ENCODE peak calls at places on chromosomes 4 and X, in six cellular contexts. Z is activated CD4-positive, alpha-beta T cell treated with anti-CD3 and anti-CD28 coated beads for 48 hours; N is NCI-H69; T is AG08396; V is esophagus muscularis mucosa; H is left lung. Q is an unnamed sample.

GRCh38 chr4:152310223-152310622 is 225.7 kb downstream of the FBXW7 start:
- DNase-seq in Z (no peak), N (no peak), T (peak; percentile 67), V (no peak), H (no peak), Q (no peak)

GRCh38 chrX:52867610-52868348 is at the start of gene XAGE3:
- DNase-seq in Z (no peak), N (no peak), T (no peak), V (no peak), H (no peak), Q (no peak)

GRCh38 chrX:88425739-88426138 is 321.3 kb upstream of the CPXCR1 start:
- DNase-seq in Z (no peak), N (no peak), T (no peak), V (no peak), H (no peak), Q (no peak)

GRCh38 chrX:78618987-78619386 is 40.1 kb downstream of the RTL3 start:
- DNase-seq in Z (no peak), N (no peak), T (no peak), V (no peak), H (no peak), Q (no peak)

GRCh38 chr4:159175165-159175988 is 72.5 kb downstream of the RAPGEF2 start:
- DNase-seq in Z (peak; percentile 55), N (peak; percentile 79), T (peak; percentile 61), V (no peak), H (peak; percentile 12), Q (no peak)

GRCh38 chr4:70892086-70892769 is 9.9 kb upstream of the MOB1B start:
- DNase-seq in Z (no peak), N (no peak), T (no peak), V (no peak), H (no peak), Q (no peak)

GRCh38 chr4:48071171-48071570 is 54.6 kb downstream of the NIPAL1 start:
- DNase-seq in Z (no peak), N (no peak), T (no peak), V (no peak), H (no peak), Q (no peak)

GRCh38 chr4:110104661-110105060 is 93.8 kb downstream of the ELOVL6 start:
- DNase-seq in Z (no peak), N (peak; percentile 72), T (no peak), V (no peak), H (no peak), Q (no peak)

GRCh38 chrX:110210417-110211139 is 107.3 kb downstream of the AMMECR1 start:
- DNase-seq in Z (no peak), N (peak; percentile 97), T (peak; percentile 14), V (no peak), H (no peak), Q (no peak)

GRCh38 chr4:135274461-135274860 is 1072.9 kb upstream of the PABPC4L start:
- DNase-seq in Z (no peak), N (peak; percentile 8), T (no peak), V (no peak), H (no peak), Q (no peak)

GRCh38 chr4:48025005-48025404 is 8.4 kb downstream of the NIPAL1 start:
- DNase-seq in Z (no peak), N (no peak), T (peak; percentile 10), V (no peak), H (no peak), Q (no peak)

GRCh38 chrX:16687514-16687913 is 25.0 kb downstream of the CTPS2 start:
- DNase-seq in Z (no peak), N (no peak), T (no peak), V (no peak), H (no peak), Q (no peak)

GRCh38 chr4:21469438-21470032 is 479.0 kb downstream of the KCNIP4 start:
- DNase-seq in Z (no peak), N (peak; percentile 4), T (no peak), V (no peak), H (no peak), Q (no peak)

GRCh38 chr4:107718351-107718965 is 1.6 kb downstream of the PAPSS1 start:
- DNase-seq in Z (no peak), N (no peak), T (no peak), V (no peak), H (no peak), Q (no peak)

GRCh38 chrX:120452131-120452530 is 17.0 kb downstream of the LAMP2 start:
- DNase-seq in Z (no peak), N (peak; percentile 49), T (peak; percentile 27), V (no peak), H (no peak), Q (no peak)

GRCh38 chr4:153785830-153786721 is 2.8 kb downstream of the SFRP2 start:
- DNase-seq in Z (no peak), N (peak; percentile 3), T (no peak), V (no peak), H (no peak), Q (no peak)

GRCh38 chrX:78517124-78517523 is 142.0 kb downstream of the RTL3 start:
- DNase-seq in Z (peak; percentile 54), N (no peak), T (no peak), V (no peak), H (no peak), Q (no peak)

GRCh38 chrX:290476-291166 is 9.4 kb downstream of the PLCXD1 start:
- DNase-seq in Z (peak; percentile 1), N (no peak), T (no peak), V (no peak), H (peak; percentile 57), Q (peak; percentile 49)

GRCh38 chr4:173517781-173518371 is 12.2 kb downstream of the HAND2 start:
- DNase-seq in Z (no peak), N (no peak), T (no peak), V (no peak), H (no peak), Q (peak; percentile 81)

GRCh38 chrX:12978205-12979010 is 3.5 kb downstream of the TMSB4X start:
- DNase-seq in Z (peak; percentile 75), N (peak; percentile 76), T (peak; percentile 31), V (no peak), H (peak; percentile 77), Q (no peak)

GRCh38 chr4:14908635-14909034 is 93.6 kb upstream of the CPEB2 start:
- DNase-seq in Z (no peak), N (no peak), T (no peak), V (no peak), H (no peak), Q (no peak)

GRCh38 chr4:88985088-88985779 is 71.8 kb downstream of the FAM13A start:
- DNase-seq in Z (no peak), N (no peak), T (peak; percentile 20), V (no peak), H (no peak), Q (no peak)

GRCh38 chr4:10983274-10983673 is 298.7 kb upstream of the CLNK start:
- DNase-seq in Z (no peak), N (peak; percentile 38), T (no peak), V (peak; percentile 82), H (no peak), Q (no peak)

GRCh38 chr4:159401791-159402380 is 299.0 kb downstream of the RAPGEF2 start:
- DNase-seq in Z (no peak), N (peak; percentile 7), T (peak; percentile 58), V (no peak), H (no peak), Q (no peak)

GRCh38 chr4:132992686-132993085 is 156.4 kb upstream of the PCDH10 start:
- DNase-seq in Z (no peak), N (no peak), T (no peak), V (no peak), H (no peak), Q (no peak)

GRCh38 chr4:13261486-13262257 is 222.5 kb downstream of the RAB28 start:
- DNase-seq in Z (no peak), N (peak; percentile 19), T (no peak), V (no peak), H (no peak), Q (no peak)

GRCh38 chr4:3235581-3235980 is 13.4 kb upstream of the MSANTD1 start:
- DNase-seq in Z (no peak), N (no peak), T (no peak), V (no peak), H (peak; percentile 69), Q (no peak)

GRCh38 chrX:21885568-21885967 is 29.8 kb downstream of the YY2 start:
- DNase-seq in Z (no peak), N (no peak), T (peak; percentile 13), V (no peak), H (no peak), Q (no peak)

GRCh38 chr4:75513529-75514130 is 573 bp downstream of the RCHY1 start:
- DNase-seq in Z (no peak), N (peak; percentile 35), T (no peak), V (no peak), H (no peak), Q (no peak)

GRCh38 chr4:86220137-86220536 is 139.7 kb downstream of the MAPK10 start:
- DNase-seq in Z (no peak), N (no peak), T (no peak), V (no peak), H (no peak), Q (no peak)

GRCh38 chrX:49910344-49910743 is 12.1 kb upstream of the CLCN5 start:
- DNase-seq in Z (no peak), N (peak; percentile 29), T (no peak), V (no peak), H (no peak), Q (no peak)

Q was measured in cardiac septum.